ENCODE peak calls at places on chromosome 2, in nine cellular contexts. B, U, W, D, I, F, M, L and E are unnamed samples. For H3K27me3, the result is how much of the 10 kb centered on the place peaks cover.

GRCh38 chr2:79993144-79993543 is 311.4 kb downstream of the LRRTM1 start:
- DNase-seq in B (no peak), U (peak), W (no peak), D (no peak), I (no peak), F (no peak), M (no peak), L (no peak), E (no peak)

GRCh38 chr2:82089518-82089917 is 1785.0 kb upstream of the LRRTM1 start:
- DNase-seq in B (no peak), U (no peak), W (no peak), D (no peak), I (no peak), F (no peak), M (no peak), L (no peak), E (no peak)

GRCh38 chr2:67649331-67650071 is 252.4 kb downstream of the ETAA1 start:
- DNase-seq in B (no peak), U (no peak), W (peak), D (no peak), I (peak), F (no peak), M (peak), L (no peak), E (no peak)

GRCh38 chr2:236852100-236852976 is 233.4 kb upstream of the COPS8 start:
- DNase-seq in B (no peak), U (no peak), W (no peak), D (no peak), I (no peak), F (no peak), M (no peak), L (no peak), E (no peak)

GRCh38 chr2:55923091-55923977 is at the start of gene EFEMP1:
- DNase-seq in B (peak), U (no peak), W (peak), D (peak), I (peak), F (no peak), M (peak), L (peak), E (peak)

GRCh38 chr2:202142540-202142939 is 69.5 kb downstream of the KIAA2012 start:
- DNase-seq in B (no peak), U (no peak), W (no peak), D (no peak), I (no peak), F (no peak), M (no peak), L (no peak), E (no peak)

GRCh38 chr2:102753563-102754159 is 8.2 kb upstream of the TMEM182 start:
- DNase-seq in B (no peak), U (peak), W (no peak), D (peak), I (peak), F (no peak), M (no peak), L (no peak), E (peak)

GRCh38 chr2:179963626-179964025 is 43.5 kb downstream of the CWC22 start:
- DNase-seq in B (no peak), U (no peak), W (no peak), D (no peak), I (no peak), F (no peak), M (no peak), L (no peak), E (no peak)

GRCh38 chr2:226124548-226125011 is 675.0 kb downstream of the IRS1 start:
- DNase-seq in B (no peak), U (no peak), W (peak), D (no peak), I (no peak), F (no peak), M (no peak), L (no peak), E (no peak)

GRCh38 chr2:170716851-170717598 is 1.9 kb downstream of the SP5 start:
- DNase-seq in B (peak), U (no peak), W (peak), D (no peak), I (peak), F (no peak), M (peak), L (no peak), E (no peak)

GRCh38 chr2:107393516-107393915 is 433.2 kb upstream of the RGPD4 start:
- DNase-seq in B (no peak), U (no peak), W (no peak), D (no peak), I (no peak), F (no peak), M (no peak), L (no peak), E (no peak)

GRCh38 chr2:102226612-102227351 is 40.0 kb downstream of the IL1RL2 start:
- DNase-seq in B (no peak), U (no peak), W (no peak), D (peak), I (no peak), F (no peak), M (no peak), L (no peak), E (no peak)

GRCh38 chr2:105323117-105323516 is 6.4 kb downstream of the TGFBRAP1 start:
- DNase-seq in B (peak), U (no peak), W (no peak), D (no peak), I (no peak), F (no peak), M (no peak), L (no peak), E (no peak)

GRCh38 chr2:10235099-10235908 is 67.4 kb upstream of the HPCAL1 start:
- DNase-seq in B (no peak), U (no peak), W (no peak), D (no peak), I (no peak), F (no peak), M (no peak), L (no peak), E (no peak)

GRCh38 chr2:240991378-240992263 is 6.8 kb upstream of the SNED1 start:
- DNase-seq in B (peak), U (no peak), W (peak), D (peak), I (peak), F (no peak), M (peak), L (no peak), E (peak)

GRCh38 chr2:112977559-112978056 is at the start of gene IL36G:
- DNase-seq in B (no peak), U (no peak), W (no peak), D (no peak), I (no peak), F (no peak), M (no peak), L (no peak), E (no peak)

GRCh38 chr2:112979731-112980130 is 1.9 kb downstream of the IL36G start:
- DNase-seq in B (no peak), U (no peak), W (no peak), D (no peak), I (no peak), F (no peak), M (no peak), L (no peak), E (no peak)

GRCh38 chr2:112985090-112985489 is 7.3 kb downstream of the IL36G start:
- DNase-seq in B (no peak), U (no peak), W (no peak), D (no peak), I (no peak), F (no peak), M (no peak), L (no peak), E (no peak)

DNA sequence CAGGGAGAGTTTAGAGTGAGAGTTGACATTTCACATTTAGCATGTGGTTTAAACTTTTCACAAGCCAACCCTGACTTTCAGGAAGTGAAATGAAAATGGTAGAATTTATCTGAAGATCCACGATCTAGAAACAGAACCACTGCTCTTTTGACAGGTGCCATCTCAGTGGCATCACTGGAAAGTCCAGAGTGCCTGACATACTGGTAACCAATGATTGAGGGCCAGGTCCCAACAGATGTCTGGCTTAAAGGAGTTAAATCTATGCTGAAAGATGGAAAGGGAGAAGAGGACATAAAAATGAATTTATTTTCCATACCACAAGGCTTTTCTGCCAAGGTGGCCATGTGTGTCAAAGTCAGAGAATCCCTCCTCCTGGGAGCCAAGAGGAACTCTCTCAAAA is 2.7 kb downstream of the IL36G start:
- DNase-seq in B (no peak), U (no peak), W (no peak), D (no peak), I (no peak), F (no peak), M (no peak), L (no peak), E (no peak)
- H3K27me3 ChIP-seq in B (under half), U (under half), W (under half), D (under half), I (under half), F (under half), M (under half), L (under half), E (under half)

GRCh38 chr2:142127248-142127647 is 3.6 kb downstream of the LRP1B start:
- DNase-seq in B (no peak), U (no peak), W (no peak), D (no peak), I (no peak), F (no peak), M (no peak), L (no peak), E (no peak)
- H3K27me3 ChIP-seq in B (under half), U (under half), W (under half), D (under half), I (under half), F (under half), M (under half), L (under half), E (under half)

GRCh38 chr2:47276061-47276460 is 121.0 kb upstream of the STPG4 start:
- DNase-seq in B (no peak), U (no peak), W (no peak), D (no peak), I (no peak), F (no peak), M (no peak), L (no peak), E (no peak)
- H3K27me3 ChIP-seq in B (under half), U (under half), W (under half), D (under half), I (under half), F (under half), M (under half), L (under half), E (under half)

GRCh38 chr2:232928564-232929302 is 58.7 kb downstream of the SNORC start:
- DNase-seq in B (no peak), U (no peak), W (no peak), D (no peak), I (no peak), F (no peak), M (peak), L (no peak), E (no peak)
- H3K27me3 ChIP-seq in B (under half), U (under half), W (half or more), D (under half), I (under half), F (half or more), M (under half), L (under half), E (half or more)

GRCh38 chr2:100223502-100223901 is 81.1 kb upstream of the AFF3 start:
- DNase-seq in B (no peak), U (no peak), W (no peak), D (no peak), I (no peak), F (no peak), M (no peak), L (no peak), E (no peak)

GRCh38 chr2:100228415-100228814 is 86.0 kb upstream of the AFF3 start:
- DNase-seq in B (no peak), U (no peak), W (no peak), D (no peak), I (no peak), F (no peak), M (no peak), L (no peak), E (no peak)

GRCh38 chr2:100234141-100234540 is 88.2 kb downstream of the LONRF2 start:
- DNase-seq in B (no peak), U (no peak), W (no peak), D (no peak), I (no peak), F (no peak), M (no peak), L (no peak), E (no peak)

GRCh38 chr2:100230754-100231153 is 88.4 kb upstream of the AFF3 start:
- DNase-seq in B (no peak), U (no peak), W (no peak), D (peak), I (no peak), F (no peak), M (no peak), L (no peak), E (no peak)

DNA sequence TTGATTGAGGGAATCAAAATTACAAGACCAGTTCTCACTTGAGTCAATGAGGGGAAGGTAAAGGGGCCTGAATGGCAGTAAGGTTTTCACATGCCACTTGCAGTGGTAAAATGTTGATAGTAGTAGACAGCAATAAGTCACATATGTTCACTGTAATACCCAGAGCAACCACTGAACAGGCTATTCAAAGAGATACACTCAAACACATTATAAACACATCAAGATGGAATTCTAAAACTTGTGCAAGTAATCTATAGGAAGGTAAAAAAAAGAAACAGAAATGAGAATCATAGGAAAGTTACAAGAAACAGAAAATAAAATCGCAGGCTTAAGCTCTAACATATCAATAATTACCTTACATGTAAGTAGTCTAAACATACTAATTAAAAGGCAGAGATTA is 86.6 kb upstream of the AFF3 start:
- DNase-seq in B (no peak), U (no peak), W (no peak), D (no peak), I (no peak), F (no peak), M (no peak), L (no peak), E (no peak)
- H3K27me3 ChIP-seq in B (under half), U (under half), W (under half), D (under half), I (under half), F (under half), M (under half), L (under half), E (under half)